ENCODE peak calls at places on chromosomes 1 and 21, in four cellular contexts. One of them, this sample, is unnamed.

GRCh38 chr1:209433649-209434031 is 149.9 kb upstream of the CAMK1G start:
- DNase-seq in ovary: no peak
- DNase-seq in tibial nerve: no peak
- DNase-seq in transverse colon: no peak
- DNase-seq in this sample: no peak

GRCh38 chr1:238252033-238252802 is 361.5 kb upstream of the ZP4 start:
- DNase-seq in ovary: no peak
- DNase-seq in tibial nerve: peak; percentile 64
- DNase-seq in transverse colon: peak; percentile 47
- DNase-seq in this sample: peak; percentile 41

GRCh38 chr1:53270107-53270506 is 31.8 kb upstream of the MAGOH start:
- DNase-seq in ovary: no peak
- DNase-seq in tibial nerve: no peak
- DNase-seq in transverse colon: no peak
- DNase-seq in this sample: no peak

GRCh38 chr1:205199090-205199930 is 12.2 kb downstream of the DSTYK start:
- DNase-seq in ovary: no peak
- DNase-seq in tibial nerve: no peak
- DNase-seq in transverse colon: no peak
- DNase-seq in this sample: no peak

GRCh38 chr1:15676010-15676409 is 8.1 kb upstream of the PLEKHM2 start:
- DNase-seq in ovary: no peak
- DNase-seq in tibial nerve: no peak
- DNase-seq in transverse colon: no peak
- DNase-seq in this sample: no peak

GRCh38 chr21:33412832-33413519 is 9.8 kb downstream of the IFNGR2 start:
- DNase-seq in ovary: no peak
- DNase-seq in tibial nerve: no peak
- DNase-seq in transverse colon: peak; percentile 58
- DNase-seq in this sample: no peak

GRCh38 chr1:90821793-90822359 is 104.8 kb upstream of the BARHL2 start:
- DNase-seq in ovary: no peak
- DNase-seq in tibial nerve: no peak
- DNase-seq in transverse colon: no peak
- DNase-seq in this sample: no peak

GRCh38 chr1:47558601-47559593 is 121.1 kb downstream of the FOXD2 start:
- DNase-seq in ovary: no peak
- DNase-seq in tibial nerve: no peak
- DNase-seq in transverse colon: peak; percentile 78
- DNase-seq in this sample: no peak

GRCh38 chr1:186202174-186202843 is 172.7 kb downstream of the TPR start:
- DNase-seq in ovary: no peak
- DNase-seq in tibial nerve: peak; percentile 64
- DNase-seq in transverse colon: no peak
- DNase-seq in this sample: no peak

GRCh38 chr1:38198099-38198498 is 151.5 kb upstream of the POU3F1 start:
- DNase-seq in ovary: no peak
- DNase-seq in tibial nerve: no peak
- DNase-seq in transverse colon: no peak
- DNase-seq in this sample: no peak

GRCh38 chr1:234619794-234620247 is 9.8 kb upstream of the IRF2BP2 start:
- DNase-seq in ovary: no peak
- DNase-seq in tibial nerve: no peak
- DNase-seq in transverse colon: no peak
- DNase-seq in this sample: no peak

GRCh38 chr1:18069903-18070302 is 37.7 kb upstream of the IGSF21 start:
- DNase-seq in ovary: no peak
- DNase-seq in tibial nerve: no peak
- DNase-seq in transverse colon: no peak
- DNase-seq in this sample: no peak

GRCh38 chr1:24927886-24928630 is 2.0 kb downstream of the RUNX3 start:
- DNase-seq in ovary: no peak
- DNase-seq in tibial nerve: no peak
- DNase-seq in transverse colon: no peak
- DNase-seq in this sample: no peak

GRCh38 chr1:29029652-29030051 is 94.1 kb downstream of the TMEM200B start:
- DNase-seq in ovary: no peak
- DNase-seq in tibial nerve: no peak
- DNase-seq in transverse colon: no peak
- DNase-seq in this sample: peak; percentile 40

GRCh38 chr1:21687081-21687529 is 17.9 kb upstream of the RAP1GAP start:
- DNase-seq in ovary: no peak
- DNase-seq in tibial nerve: no peak
- DNase-seq in transverse colon: no peak
- DNase-seq in this sample: no peak
- TF ChIP-seq EP300 in ovary: no peak
- TF ChIP-seq EP300 in tibial nerve: no peak
- TF ChIP-seq EP300 in transverse colon: no peak
- TF ChIP-seq EP300 in this sample: no peak

GRCh38 chr1:246617156-246617555 is 50.9 kb downstream of the CNST start:
- DNase-seq in ovary: no peak
- DNase-seq in tibial nerve: no peak
- DNase-seq in transverse colon: no peak
- DNase-seq in this sample: no peak

GRCh38 chr1:246618240-246618639 is 52.0 kb downstream of the CNST start:
- DNase-seq in ovary: no peak
- DNase-seq in tibial nerve: no peak
- DNase-seq in transverse colon: no peak
- DNase-seq in this sample: no peak

GRCh38 chr1:246622035-246622652 is 55.9 kb downstream of the CNST start:
- DNase-seq in ovary: no peak
- DNase-seq in tibial nerve: no peak
- DNase-seq in transverse colon: no peak
- DNase-seq in this sample: peak; percentile 52

GRCh38 chr1:246613131-246613758 is 47.0 kb downstream of the CNST start:
- DNase-seq in ovary: no peak
- DNase-seq in tibial nerve: no peak
- DNase-seq in transverse colon: no peak
- DNase-seq in this sample: no peak

DNA sequence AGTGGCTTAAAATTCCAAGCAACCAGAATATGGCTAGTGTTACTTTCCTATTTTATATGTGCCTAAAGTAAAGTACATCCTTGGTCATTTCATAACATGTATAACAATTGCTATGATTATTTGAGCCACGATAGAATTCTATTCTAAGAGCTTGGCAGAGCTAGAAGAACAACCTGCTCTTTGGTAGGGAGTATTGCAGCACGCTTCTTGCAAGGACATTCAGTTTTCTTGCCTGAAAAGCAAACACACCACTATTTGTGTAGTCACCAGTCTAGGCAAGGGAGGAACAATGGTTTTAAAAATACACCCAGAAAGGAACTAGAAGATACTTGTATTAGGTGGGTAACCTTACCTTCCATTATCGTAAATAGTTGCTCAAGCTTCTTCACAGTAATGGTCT is 51.5 kb downstream of the CNST start:
- DNase-seq in ovary: no peak
- DNase-seq in tibial nerve: no peak
- DNase-seq in transverse colon: no peak
- DNase-seq in this sample: no peak
- TF ChIP-seq EP300 in ovary: no peak
- TF ChIP-seq EP300 in tibial nerve: no peak
- TF ChIP-seq EP300 in transverse colon: no peak
- TF ChIP-seq EP300 in this sample: no peak

GRCh38 chr1:9922342-9922741 is 12.3 kb upstream of the CTNNBIP1 start:
- DNase-seq in ovary: no peak
- DNase-seq in tibial nerve: no peak
- DNase-seq in transverse colon: no peak
- DNase-seq in this sample: no peak
- TF ChIP-seq EP300 in ovary: no peak
- TF ChIP-seq EP300 in tibial nerve: no peak
- TF ChIP-seq EP300 in transverse colon: no peak
- TF ChIP-seq EP300 in this sample: no peak

GRCh38 chr21:26098758-26099157 is 71.8 kb downstream of the APP start:
- DNase-seq in ovary: no peak
- DNase-seq in tibial nerve: no peak
- DNase-seq in transverse colon: no peak
- DNase-seq in this sample: no peak

GRCh38 chr21:26096972-26097371 is 73.6 kb downstream of the APP start:
- DNase-seq in ovary: no peak
- DNase-seq in tibial nerve: no peak
- DNase-seq in transverse colon: no peak
- DNase-seq in this sample: peak; percentile 39

GRCh38 chr21:26099610-26100219 is 70.9 kb downstream of the APP start:
- DNase-seq in ovary: no peak
- DNase-seq in tibial nerve: no peak
- DNase-seq in transverse colon: no peak
- DNase-seq in this sample: no peak

GRCh38 chr21:26096494-26096893 is 74.1 kb downstream of the APP start:
- DNase-seq in ovary: no peak
- DNase-seq in tibial nerve: no peak
- DNase-seq in transverse colon: no peak
- DNase-seq in this sample: no peak

GRCh38 chr21:26097475-26097874 is 73.1 kb downstream of the APP start:
- DNase-seq in ovary: no peak
- DNase-seq in tibial nerve: no peak
- DNase-seq in transverse colon: no peak
- DNase-seq in this sample: no peak
- TF ChIP-seq EP300 in ovary: no peak
- TF ChIP-seq EP300 in tibial nerve: no peak
- TF ChIP-seq EP300 in transverse colon: no peak
- TF ChIP-seq EP300 in this sample: no peak

DNA sequence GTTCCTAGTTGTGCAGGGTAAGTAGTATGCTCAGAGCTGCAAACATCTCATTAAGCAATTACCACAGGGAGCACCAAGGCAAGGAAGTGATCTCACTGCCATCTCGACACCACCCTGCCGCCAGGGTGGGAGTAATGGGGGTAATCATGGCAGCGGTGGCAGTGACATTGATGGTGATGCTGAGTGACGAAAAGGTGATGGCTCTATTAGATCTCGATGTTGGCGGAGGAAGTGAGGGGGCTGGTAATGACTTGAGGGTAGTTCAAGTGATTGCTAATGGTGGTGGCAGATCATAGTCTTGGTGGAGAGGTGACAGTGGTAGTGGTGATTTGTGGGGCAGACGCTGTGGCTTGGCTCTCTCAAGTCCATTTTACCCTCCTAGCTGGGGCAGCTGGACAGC is 25.4 kb upstream of the TENT5B start:
- DNase-seq in ovary: no peak
- DNase-seq in tibial nerve: no peak
- DNase-seq in transverse colon: no peak
- DNase-seq in this sample: no peak
- TF ChIP-seq EP300 in ovary: no peak
- TF ChIP-seq EP300 in tibial nerve: no peak
- TF ChIP-seq EP300 in transverse colon: no peak
- TF ChIP-seq EP300 in this sample: no peak